ENCODE peak calls at places on chromosomes 11 and 22, in seven cellular contexts. K is GM23338, E is anterior cingulate cortex, D is NCI-H2029, H is upper lobe of right lung, J is tibial nerve, V is heart left ventricle. W is an unnamed sample.

GRCh38 chr11:57567210-57567511 is 311 bp downstream of the UBE2L6 start:
- DNase-seq in K (no peak), E (peak; percentile 46), D (no peak), H (no peak), J (peak; percentile 9), V (no peak), W (no peak)

GRCh38 chr11:16969010-16970004 is 44.9 kb downstream of the PLEKHA7 start:
- DNase-seq in K (no peak), E (no peak), D (peak; percentile 65), H (no peak), J (no peak), V (no peak), W (no peak)

GRCh38 chr22:22683668-22684361 is 39.4 kb downstream of the GGTLC2 start:
- DNase-seq in K (no peak), E (no peak), D (no peak), H (no peak), J (no peak), V (no peak), W (no peak)

GRCh38 chr11:27282806-27283205 is 80.2 kb downstream of the CCDC34 start:
- DNase-seq in K (peak; percentile 7), E (no peak), D (no peak), H (no peak), J (no peak), V (no peak), W (no peak)

GRCh38 chr22:39498368-39498767 is 3.7 kb upstream of the MIEF1 start:
- DNase-seq in K (no peak), E (no peak), D (peak; percentile 61), H (no peak), J (no peak), V (no peak), W (no peak)

GRCh38 chr22:50218996-50219727 is 18.4 kb downstream of the SELENOO start:
- DNase-seq in K (peak; percentile 77), E (no peak), D (peak; percentile 64), H (peak; percentile 93), J (peak; percentile 73), V (peak; percentile 90), W (peak; percentile 91)

GRCh38 chr11:129951201-129951882 is 51.3 kb downstream of the PRDM10 start:
- DNase-seq in K (no peak), E (no peak), D (no peak), H (no peak), J (no peak), V (no peak), W (no peak)

GRCh38 chr22:30885591-30885990 is 83.0 kb downstream of the MORC2 start:
- DNase-seq in K (no peak), E (no peak), D (no peak), H (peak; percentile 55), J (no peak), V (peak; percentile 36), W (no peak)

GRCh38 chr22:38974170-38974825 is 7.8 kb upstream of the APOBEC3B start:
- DNase-seq in K (no peak), E (no peak), D (no peak), H (no peak), J (no peak), V (no peak), W (no peak)

GRCh38 chr22:31501738-31502137 is 5.4 kb downstream of the SFI1 start:
- DNase-seq in K (no peak), E (no peak), D (no peak), H (no peak), J (no peak), V (no peak), W (no peak)

GRCh38 chr11:34215806-34216453 is 110.5 kb downstream of the NAT10 start:
- DNase-seq in K (no peak), E (no peak), D (no peak), H (no peak), J (no peak), V (no peak), W (no peak)

GRCh38 chr11:109000531-109000930 is 335.7 kb downstream of the DDX10 start:
- DNase-seq in K (no peak), E (no peak), D (peak; percentile 76), H (no peak), J (no peak), V (no peak), W (no peak)

GRCh38 chr22:30183861-30184278 is 62.7 kb downstream of the LIF start:
- DNase-seq in K (no peak), E (no peak), D (no peak), H (no peak), J (no peak), V (no peak), W (no peak)

GRCh38 chr11:70067036-70067435 is 11.1 kb upstream of the ANO1 start:
- DNase-seq in K (no peak), E (no peak), D (no peak), H (no peak), J (no peak), V (no peak), W (no peak)